ENCODE peak calls at places on chromosomes 4 and X, in four cellular contexts. F, G, Q and Z are unnamed samples.

GRCh38 chrX:107747596-107748161 is 27.9 kb downstream of the TSC22D3 start:
- DNase-seq in F (no peak), G (no peak), Q (no peak), Z (no peak)

GRCh38 chr4:72677265-72677664 is 108.2 kb upstream of the ADAMTS3 start:
- DNase-seq in F (no peak), G (no peak), Q (no peak), Z (no peak)

GRCh38 chrX:20270557-20270880 is 3.8 kb upstream of the RPS6KA3 start:
- DNase-seq in F (no peak), G (no peak), Q (no peak), Z (no peak)

GRCh38 chr4:127772769-127773671 is 9.1 kb upstream of the HSPA4L start:
- DNase-seq in F (no peak), G (no peak), Q (no peak), Z (no peak)

GRCh38 chr4:78613522-78614311 is 62.1 kb downstream of the ANXA3 start:
- DNase-seq in F (peak; percentile 93), G (no peak), Q (no peak), Z (peak; percentile 25)

GRCh38 chr4:21768349-21769310 is 179.9 kb downstream of the KCNIP4 start:
- DNase-seq in F (no peak), G (no peak), Q (peak; percentile 28), Z (peak; percentile 18)

GRCh38 chrX:133254666-133255065 is 36.5 kb upstream of the TFDP3 start:
- DNase-seq in F (no peak), G (no peak), Q (no peak), Z (no peak)

GRCh38 chrX:153818571-153819397 is 11.6 kb downstream of the PDZD4 start:
- DNase-seq in F (no peak), G (no peak), Q (no peak), Z (peak; percentile 91)

GRCh38 chr4:26858947-26859401 is 1.7 kb upstream of the STIM2 start:
- DNase-seq in F (no peak), G (no peak), Q (no peak), Z (peak; percentile 40)

GRCh38 chr4:159446266-159446976 is 343.5 kb downstream of the RAPGEF2 start:
- DNase-seq in F (peak; percentile 26), G (peak; percentile 23), Q (peak; percentile 61), Z (peak; percentile 57)

GRCh38 chr4:20252656-20253271 is 1.1 kb downstream of the SLIT2 start:
- DNase-seq in F (no peak), G (no peak), Q (no peak), Z (no peak)

GRCh38 chr4:48093949-48094550 is 40.0 kb downstream of the TXK start:
- DNase-seq in F (no peak), G (peak; percentile 15), Q (no peak), Z (no peak)

GRCh38 chr4:61580721-61581377 is 380.7 kb downstream of the ADGRL3 start:
- DNase-seq in F (no peak), G (no peak), Q (no peak), Z (no peak)

GRCh38 chr4:174464949-174465348 is 57.3 kb downstream of the HPGD start:
- DNase-seq in F (no peak), G (no peak), Q (no peak), Z (no peak)

GRCh38 chr4:11151500-11151899 is 277.2 kb downstream of the HS3ST1 start:
- DNase-seq in F (no peak), G (no peak), Q (no peak), Z (no peak)

GRCh38 chr4:1534876-1535526 is 128.8 kb upstream of the NKX1-1 start:
- DNase-seq in F (no peak), G (no peak), Q (no peak), Z (no peak)

GRCh38 chrX:103153661-103154060 is 60.7 kb upstream of the NXF3 start:
- DNase-seq in F (no peak), G (no peak), Q (no peak), Z (no peak)

GRCh38 chrX:103155201-103155600 is 59.7 kb upstream of the BEX4 start:
- DNase-seq in F (no peak), G (no peak), Q (no peak), Z (no peak)

GRCh38 chrX:103151799-103152198 is 58.9 kb upstream of the NXF3 start:
- DNase-seq in F (no peak), G (no peak), Q (no peak), Z (no peak)

GRCh38 chrX:103158317-103158621 is 56.6 kb upstream of the BEX4 start:
- DNase-seq in F (no peak), G (no peak), Q (no peak), Z (no peak)

GRCh38 chrX:103157511-103158316 is 57.2 kb upstream of the BEX4 start:
- DNase-seq in F (no peak), G (no peak), Q (no peak), Z (peak; percentile 31)
- TF ChIP-seq EGR1 in F (no peak), G (no peak), Q (no peak), Z (no peak)

DNA sequence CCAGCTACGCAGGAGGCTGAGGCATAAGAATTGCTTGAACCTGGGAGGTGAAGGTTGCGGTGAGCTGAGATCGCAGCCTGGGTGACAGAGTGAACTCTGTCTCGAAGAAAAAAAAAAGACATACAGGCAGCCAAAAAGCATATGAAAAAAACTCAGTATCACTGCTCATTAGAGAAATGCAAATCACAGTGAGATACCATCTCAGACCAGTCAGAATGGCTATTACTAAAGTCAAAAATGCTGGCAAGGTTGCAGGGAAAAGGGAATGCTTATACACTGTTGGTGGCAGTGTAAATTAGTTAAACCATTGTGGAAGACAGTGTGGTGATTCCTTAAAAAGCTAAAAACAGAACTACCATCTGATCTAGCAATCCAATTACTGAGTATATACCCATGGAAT is 123.1 kb downstream of the CHIC2 start:
- DNase-seq in F (no peak), G (no peak), Q (no peak), Z (no peak)
- TF ChIP-seq EGR1 in F (no peak), G (no peak), Q (no peak), Z (no peak)

GRCh38 chr4:156971623-156972369 is at the start of gene PDGFC:
- DNase-seq in F (no peak), G (no peak), Q (no peak), Z (peak; percentile 8)
- TF ChIP-seq EGR1 in F (no peak), G (peak; percentile 90), Q (peak; percentile 66), Z (no peak)

GRCh38 chr4:95216636-95217035 is 332.1 kb downstream of the UNC5C start:
- DNase-seq in F (no peak), G (no peak), Q (no peak), Z (no peak)

GRCh38 chr4:95219109-95219508 is 329.7 kb downstream of the UNC5C start:
- DNase-seq in F (no peak), G (no peak), Q (no peak), Z (no peak)

GRCh38 chr4:95215991-95216605 is 332.7 kb downstream of the UNC5C start:
- DNase-seq in F (no peak), G (no peak), Q (no peak), Z (no peak)

GRCh38 chr4:95220205-95221175 is 328.3 kb downstream of the UNC5C start:
- DNase-seq in F (no peak), G (no peak), Q (no peak), Z (no peak)

DNA sequence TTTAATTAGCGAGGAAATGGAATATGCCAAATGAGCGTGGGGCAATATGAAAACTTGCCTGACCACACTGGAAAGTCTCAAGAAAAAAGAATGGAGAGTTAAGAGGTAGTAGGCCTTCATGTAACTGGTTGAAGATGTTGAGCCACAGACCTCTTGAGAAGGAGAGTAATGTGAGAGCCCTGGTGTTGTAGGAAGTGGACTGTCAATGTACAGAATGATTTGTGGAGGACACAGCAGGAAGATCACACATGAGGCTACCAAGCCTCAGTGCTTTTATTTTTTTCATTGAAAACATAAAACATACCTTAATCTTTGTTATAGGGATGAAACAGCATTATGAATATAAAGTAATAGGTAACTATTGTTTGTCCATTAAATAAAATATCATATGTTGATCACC is 331.6 kb downstream of the UNC5C start:
- DNase-seq in F (no peak), G (no peak), Q (no peak), Z (no peak)
- TF ChIP-seq EGR1 in F (no peak), G (no peak), Q (no peak), Z (no peak)

GRCh38 chrX:119150163-119151135 is 22.8 kb upstream of the KIAA1210 start:
- DNase-seq in F (no peak), G (no peak), Q (no peak), Z (no peak)

GRCh38 chrX:119147486-119147885 is 19.9 kb upstream of the KIAA1210 start:
- DNase-seq in F (no peak), G (no peak), Q (no peak), Z (no peak)

GRCh38 chrX:119145241-119145653 is 17.6 kb upstream of the KIAA1210 start:
- DNase-seq in F (no peak), G (no peak), Q (peak; percentile 12), Z (no peak)
- TF ChIP-seq EGR1 in F (no peak), G (no peak), Q (no peak), Z (no peak)

DNA sequence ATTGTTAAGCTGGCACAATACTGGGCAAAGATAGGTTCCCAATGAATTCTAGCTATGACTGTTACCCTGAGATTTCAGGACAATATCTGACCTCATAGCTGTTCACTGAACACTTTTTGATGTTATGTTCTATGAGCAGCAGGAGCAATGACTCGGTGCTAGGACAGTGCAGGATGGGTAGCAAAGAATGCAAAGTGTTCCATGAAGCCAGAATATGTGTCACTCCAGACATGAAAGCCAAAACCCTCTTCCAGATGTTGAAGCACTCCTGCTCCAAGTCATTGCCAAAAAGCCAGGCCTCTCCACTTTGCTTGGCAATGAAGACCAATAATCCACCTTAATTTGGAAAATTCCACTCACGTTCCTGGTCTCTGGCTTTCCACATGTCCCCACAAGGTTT is 300.9 kb upstream of the CPEB2 start:
- DNase-seq in F (no peak), G (no peak), Q (no peak), Z (no peak)
- TF ChIP-seq EGR1 in F (no peak), G (no peak), Q (no peak), Z (no peak)

DNA sequence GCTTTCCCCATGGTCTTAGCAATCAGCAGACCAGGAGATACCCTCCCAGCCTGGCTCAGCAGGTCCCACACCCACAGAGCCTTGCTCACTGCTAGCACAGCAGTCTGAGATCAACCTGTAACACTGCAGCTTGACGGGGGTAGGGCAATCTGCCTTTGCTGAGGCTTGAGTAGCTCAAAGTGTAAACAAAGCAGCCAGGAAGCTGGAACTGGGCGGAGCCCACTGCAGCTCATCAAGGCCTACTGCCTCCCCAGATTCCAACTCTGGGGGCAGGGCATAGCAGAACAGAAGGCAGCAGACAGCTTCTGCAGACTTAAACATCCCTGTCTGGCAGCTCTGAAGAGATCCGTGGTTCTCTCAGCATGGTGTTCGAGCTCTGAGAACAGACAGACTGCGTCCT is 15.0 kb upstream of the GABRA2 start:
- DNase-seq in F (no peak), G (no peak), Q (no peak), Z (no peak)
- TF ChIP-seq EGR1 in F (no peak), G (no peak), Q (no peak), Z (no peak)

GRCh38 chr4:3771932-3772495 is 5.8 kb downstream of the ADRA2C start:
- DNase-seq in F (no peak), G (no peak), Q (no peak), Z (no peak)
- TF ChIP-seq EGR1 in F (no peak), G (no peak), Q (no peak), Z (no peak)